ENCODE peak calls at places on chromosomes 3 and 15, in five cellular contexts. One of them, this sample, is unnamed.
A peak's percentile ranks its signal among the peaks of the same experiment; 100 is the strongest.

GRCh38 chr3:43490640-43491185 is 131.1 kb downstream of the ANO10 start:
- DNase-seq in IMR-90: no peak
- DNase-seq in tibial nerve: no peak
- DNase-seq in stomach: no peak
- DNase-seq in body of pancreas: no peak
- DNase-seq in this sample: no peak

GRCh38 chr3:193207874-193208273 is 33.1 kb upstream of the PLAAT1 start:
- DNase-seq in tibial nerve: no peak
- DNase-seq in stomach: no peak
- DNase-seq in body of pancreas: no peak
- DNase-seq in IMR-90: no peak
- DNase-seq in this sample: no peak

GRCh38 chr3:12822725-12823373 is 18.5 kb downstream of the RPL32 start:
- DNase-seq in stomach: no peak
- DNase-seq in IMR-90: peak; percentile 51
- DNase-seq in tibial nerve: no peak
- DNase-seq in body of pancreas: no peak
- DNase-seq in this sample: no peak

GRCh38 chr15:55564347-55565145 is 23.6 kb downstream of the PYGO1 start:
- DNase-seq in body of pancreas: no peak
- DNase-seq in stomach: no peak
- DNase-seq in tibial nerve: no peak
- DNase-seq in IMR-90: no peak
- DNase-seq in this sample: no peak

GRCh38 chr3:124627501-124627908 is 102.7 kb upstream of the UMPS start:
- DNase-seq in IMR-90: peak; percentile 10
- DNase-seq in body of pancreas: peak; percentile 50
- DNase-seq in tibial nerve: no peak
- DNase-seq in stomach: peak; percentile 61
- DNase-seq in this sample: no peak

GRCh38 chr3:5270656-5271055 is 83.1 kb downstream of the EDEM1 start:
- DNase-seq in tibial nerve: no peak
- DNase-seq in body of pancreas: no peak
- DNase-seq in IMR-90: no peak
- DNase-seq in stomach: no peak
- DNase-seq in this sample: no peak

GRCh38 chr3:13966302-13966701 is 86.4 kb upstream of the WNT7A start:
- DNase-seq in body of pancreas: no peak
- DNase-seq in IMR-90: no peak
- DNase-seq in tibial nerve: no peak
- DNase-seq in stomach: no peak
- DNase-seq in this sample: no peak

GRCh38 chr3:112858410-112859069 is 11.9 kb upstream of the CD200R1L start:
- DNase-seq in stomach: no peak
- DNase-seq in IMR-90: peak; percentile 10
- DNase-seq in tibial nerve: no peak
- DNase-seq in body of pancreas: no peak
- DNase-seq in this sample: no peak

GRCh38 chr3:115415246-115415645 is 208.1 kb upstream of the GAP43 start:
- DNase-seq in stomach: no peak
- DNase-seq in tibial nerve: no peak
- DNase-seq in body of pancreas: no peak
- DNase-seq in IMR-90: no peak
- DNase-seq in this sample: no peak

GRCh38 chr15:98909968-98910885 is 97.4 kb downstream of the PGPEP1L start:
- DNase-seq in tibial nerve: no peak
- DNase-seq in body of pancreas: no peak
- DNase-seq in stomach: no peak
- DNase-seq in IMR-90: no peak
- DNase-seq in this sample: no peak

GRCh38 chr3:59750391-59750790 is 700.6 kb upstream of the CFAP20DC start:
- DNase-seq in stomach: no peak
- DNase-seq in tibial nerve: no peak
- DNase-seq in IMR-90: no peak
- DNase-seq in body of pancreas: no peak
- DNase-seq in this sample: no peak

GRCh38 chr3:38095687-38096483 is 41.0 kb downstream of the ACAA1 start:
- DNase-seq in body of pancreas: no peak
- DNase-seq in tibial nerve: no peak
- DNase-seq in stomach: no peak
- DNase-seq in IMR-90: no peak
- DNase-seq in this sample: no peak

GRCh38 chr3:28347374-28348285 is 891 bp upstream of the ZCWPW2 start:
- DNase-seq in IMR-90: peak; percentile 65
- DNase-seq in body of pancreas: no peak
- DNase-seq in stomach: no peak
- DNase-seq in tibial nerve: no peak
- DNase-seq in this sample: no peak

GRCh38 chr3:100067589-100067988 is 46.7 kb downstream of the FILIP1L start:
- DNase-seq in tibial nerve: no peak
- DNase-seq in stomach: no peak
- DNase-seq in body of pancreas: no peak
- DNase-seq in IMR-90: no peak
- DNase-seq in this sample: no peak

GRCh38 chr3:195084746-195085145 is 186.2 kb downstream of the XXYLT1 start:
- DNase-seq in IMR-90: no peak
- DNase-seq in body of pancreas: no peak
- DNase-seq in tibial nerve: no peak
- DNase-seq in stomach: no peak
- DNase-seq in this sample: no peak

GRCh38 chr15:99441427-99441766 is 124.4 kb upstream of the MEF2A start:
- DNase-seq in body of pancreas: no peak
- DNase-seq in stomach: no peak
- DNase-seq in tibial nerve: no peak
- DNase-seq in IMR-90: no peak
- DNase-seq in this sample: no peak

GRCh38 chr3:8972614-8973013 is 9.3 kb upstream of the RAD18 start:
- DNase-seq in stomach: no peak
- DNase-seq in tibial nerve: no peak
- DNase-seq in body of pancreas: no peak
- DNase-seq in IMR-90: peak; percentile 47
- DNase-seq in this sample: no peak

GRCh38 chr15:74906193-74906449 is 530 bp downstream of the FAM219B start:
- DNase-seq in IMR-90: no peak
- DNase-seq in stomach: peak; percentile 31
- DNase-seq in body of pancreas: peak; percentile 50
- DNase-seq in tibial nerve: no peak
- DNase-seq in this sample: no peak

GRCh38 chr15:74904190-74904805 is 2.4 kb downstream of the FAM219B start:
- DNase-seq in stomach: no peak
- DNase-seq in tibial nerve: no peak
- DNase-seq in IMR-90: no peak
- DNase-seq in body of pancreas: no peak
- DNase-seq in this sample: no peak

GRCh38 chr15:74901612-74902063 is 5.0 kb downstream of the FAM219B start:
- DNase-seq in tibial nerve: peak; percentile 33
- DNase-seq in stomach: peak; percentile 74
- DNase-seq in IMR-90: peak; percentile 46
- DNase-seq in body of pancreas: peak; percentile 70
- DNase-seq in this sample: peak; percentile 69

GRCh38 chr15:74906450-74907276 is at the start of gene FAM219B:
- DNase-seq in body of pancreas: peak; percentile 95
- DNase-seq in tibial nerve: peak; percentile 88
- DNase-seq in IMR-90: peak; percentile 83
- DNase-seq in stomach: peak; percentile 95
- DNase-seq in this sample: peak; percentile 91

DNA sequence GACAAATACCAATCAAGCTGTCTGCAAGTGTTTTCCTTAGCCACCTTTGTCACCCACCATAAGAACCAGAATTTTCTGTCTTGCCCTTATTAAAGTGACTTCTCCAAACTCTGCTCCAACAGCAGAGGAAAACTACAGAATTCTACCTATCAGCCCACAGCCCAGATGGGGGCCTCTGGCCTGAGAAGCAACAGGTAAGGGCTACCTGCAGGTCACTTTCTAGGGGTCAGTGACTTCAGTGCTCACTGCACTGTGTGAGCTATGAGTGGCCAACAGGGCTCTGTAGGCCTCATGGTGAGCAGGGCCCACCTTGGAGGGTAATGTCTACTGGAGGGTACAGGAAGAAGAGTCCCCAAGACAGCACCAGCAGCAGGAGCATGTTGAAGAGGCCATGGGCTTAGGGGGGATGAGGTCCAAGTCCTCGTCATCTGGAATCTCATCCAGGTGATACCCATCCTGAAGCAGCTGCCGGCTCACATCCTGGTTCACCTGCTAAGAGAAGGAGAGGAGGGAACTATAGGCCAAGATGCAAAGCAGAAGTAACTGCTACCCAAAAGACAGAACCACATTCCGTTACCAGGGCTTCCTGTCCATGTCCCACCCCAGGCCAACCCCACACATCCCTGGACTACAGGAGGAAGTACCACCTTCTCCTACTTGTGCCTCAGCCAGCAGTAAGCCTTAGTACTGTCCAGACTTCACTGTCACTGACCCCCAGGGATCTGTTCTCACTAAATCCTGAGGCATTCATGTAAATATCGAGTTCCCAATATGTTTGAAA is 4.2 kb downstream of the FAM219B start:
- DNase-seq in body of pancreas: no peak
- DNase-seq in tibial nerve: no peak
- DNase-seq in IMR-90: no peak
- DNase-seq in stomach: no peak
- DNase-seq in this sample: no peak
- H3K36me3 ChIP-seq in body of pancreas: peaks cover 1% of the 10 kb centered on the region
- H3K36me3 ChIP-seq in tibial nerve: no peaks in the 10 kb centered on the region
- H3K36me3 ChIP-seq in IMR-90: peaks cover 46% of the 10 kb centered on the region
- H3K36me3 ChIP-seq in stomach: peaks cover 67% of the 10 kb centered on the region
- H3K36me3 ChIP-seq in this sample: no peaks in the 10 kb centered on the region

GRCh38 chr15:51751687-51752683 is 588 bp downstream of the TMOD2 start:
- DNase-seq in IMR-90: peak; percentile 34
- DNase-seq in tibial nerve: no peak
- DNase-seq in stomach: peak; percentile 33
- DNase-seq in body of pancreas: peak; percentile 47
- DNase-seq in this sample: peak; percentile 47

GRCh38 chr15:51752918-51753317 is 1.5 kb downstream of the TMOD2 start:
- DNase-seq in stomach: no peak
- DNase-seq in IMR-90: no peak
- DNase-seq in tibial nerve: no peak
- DNase-seq in body of pancreas: no peak
- DNase-seq in this sample: no peak

GRCh38 chr15:51749307-51749706 is 2.1 kb upstream of the TMOD2 start:
- DNase-seq in stomach: no peak
- DNase-seq in body of pancreas: no peak
- DNase-seq in IMR-90: no peak
- DNase-seq in tibial nerve: no peak
- DNase-seq in this sample: no peak

GRCh38 chr15:51750186-51750585 is 1.2 kb upstream of the TMOD2 start:
- DNase-seq in body of pancreas: no peak
- DNase-seq in tibial nerve: no peak
- DNase-seq in stomach: no peak
- DNase-seq in IMR-90: no peak
- DNase-seq in this sample: no peak

DNA sequence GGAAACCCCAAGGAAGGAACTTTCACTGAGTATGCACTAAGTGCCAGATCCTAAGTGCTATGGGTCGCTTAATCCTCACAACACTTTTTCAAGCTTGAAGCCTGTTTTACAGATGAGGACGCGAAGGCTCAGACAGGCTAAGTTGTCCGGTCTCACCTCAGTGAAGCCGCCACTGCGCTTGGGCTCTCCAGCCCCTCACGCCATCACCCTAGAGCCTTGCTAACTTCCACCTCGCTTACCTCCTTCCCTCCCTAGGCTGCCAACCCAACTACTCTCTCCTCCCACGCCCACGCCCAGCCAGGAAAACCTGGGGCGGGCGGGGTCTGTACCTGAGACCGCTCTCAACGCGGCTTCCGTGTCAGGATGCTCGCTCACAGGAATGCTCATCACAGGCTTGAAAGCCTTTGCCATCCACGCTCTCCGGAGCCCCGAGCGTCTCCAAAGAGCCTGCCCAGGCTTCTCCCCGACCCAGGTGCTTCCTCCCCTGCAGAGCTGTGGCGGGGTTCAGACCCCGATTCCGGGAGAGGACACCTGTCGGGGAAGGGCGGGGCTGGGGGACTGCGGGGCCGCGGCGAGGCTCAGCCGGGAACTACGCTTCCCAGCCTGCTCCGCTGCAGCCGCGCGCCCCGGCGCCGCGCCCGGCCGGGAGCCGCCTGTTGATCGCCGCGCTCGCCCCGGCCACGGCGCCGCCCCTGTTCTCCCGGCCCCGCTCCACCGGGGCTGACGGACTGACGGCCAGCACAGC is at the start of gene TMOD2:
- DNase-seq in IMR-90: peak; percentile 26
- DNase-seq in stomach: peak; percentile 53
- DNase-seq in body of pancreas: peak; percentile 62
- DNase-seq in tibial nerve: no peak
- DNase-seq in this sample: peak; percentile 33
- TF ChIP-seq POLR2A in IMR-90: no peak
- TF ChIP-seq POLR2A in stomach: no peak
- TF ChIP-seq POLR2A in body of pancreas: no peak
- TF ChIP-seq POLR2A in tibial nerve: no peak
- TF ChIP-seq POLR2A in this sample: no peak

GRCh38 chr3:183782576-183782975 is 42.8 kb downstream of the MAP6D1 start:
- DNase-seq in IMR-90: no peak
- DNase-seq in body of pancreas: no peak
- DNase-seq in tibial nerve: no peak
- DNase-seq in stomach: no peak
- DNase-seq in this sample: no peak

GRCh38 chr3:183777016-183777618 is 48.3 kb downstream of the MAP6D1 start:
- DNase-seq in IMR-90: no peak
- DNase-seq in stomach: no peak
- DNase-seq in body of pancreas: no peak
- DNase-seq in tibial nerve: no peak
- DNase-seq in this sample: no peak

GRCh38 chr3:183775781-183776180 is 49.6 kb downstream of the MAP6D1 start:
- DNase-seq in tibial nerve: no peak
- DNase-seq in stomach: no peak
- DNase-seq in IMR-90: no peak
- DNase-seq in body of pancreas: no peak
- DNase-seq in this sample: no peak

GRCh38 chr3:183781246-183781645 is 44.1 kb downstream of the MAP6D1 start:
- DNase-seq in tibial nerve: no peak
- DNase-seq in body of pancreas: no peak
- DNase-seq in stomach: no peak
- DNase-seq in IMR-90: no peak
- DNase-seq in this sample: no peak

GRCh38 chr3:183779896-183780450 is 45.4 kb downstream of the MAP6D1 start:
- DNase-seq in tibial nerve: no peak
- DNase-seq in IMR-90: peak; percentile 9
- DNase-seq in stomach: no peak
- DNase-seq in body of pancreas: no peak
- DNase-seq in this sample: no peak
- H3K36me3 ChIP-seq in tibial nerve: no peaks in the 10 kb centered on the region
- H3K36me3 ChIP-seq in IMR-90: peaks cover 48% of the 10 kb centered on the region
- H3K36me3 ChIP-seq in stomach: peaks cover 98% of the 10 kb centered on the region
- H3K36me3 ChIP-seq in body of pancreas: peaks cover 13% of the 10 kb centered on the region
- H3K36me3 ChIP-seq in this sample: no peaks in the 10 kb centered on the region

DNA sequence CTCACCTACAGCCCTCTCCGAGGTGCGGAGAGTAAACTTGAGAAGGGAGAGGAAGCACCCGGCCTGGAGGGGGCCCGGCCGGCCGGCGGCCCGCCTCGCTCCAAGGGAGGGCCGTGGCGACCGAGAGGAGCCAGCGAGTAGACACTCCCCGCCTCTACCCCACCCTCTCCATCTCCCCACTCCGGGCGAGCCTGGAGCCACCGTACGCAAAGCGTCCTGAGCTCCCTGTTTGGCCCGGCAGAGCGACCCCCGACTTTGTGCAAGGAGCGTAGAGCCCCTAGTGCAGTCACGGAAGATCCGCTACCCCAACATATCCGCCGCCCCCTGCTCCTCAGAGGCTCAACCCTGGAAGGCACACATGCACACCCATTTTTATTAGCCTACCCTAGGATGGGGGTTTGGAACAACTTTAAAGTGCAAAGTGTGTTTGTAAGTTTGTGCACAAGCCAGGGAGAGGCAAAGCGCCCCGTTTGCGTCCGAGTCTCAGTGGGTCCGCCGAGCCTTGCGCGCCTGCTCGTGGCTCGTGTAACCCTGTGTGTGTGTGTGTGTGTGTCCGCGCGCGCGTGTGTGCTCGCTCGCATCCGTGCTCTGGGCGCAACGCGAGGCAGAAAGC is 508 bp upstream of the SMAD6 start:
- DNase-seq in stomach: peak; percentile 33
- DNase-seq in tibial nerve: no peak
- DNase-seq in IMR-90: no peak
- DNase-seq in body of pancreas: peak; percentile 45
- DNase-seq in this sample: peak; percentile 73
- TF ChIP-seq POLR2A in stomach: no peak
- TF ChIP-seq POLR2A in tibial nerve: no peak
- TF ChIP-seq POLR2A in IMR-90: no peak
- TF ChIP-seq POLR2A in body of pancreas: no peak
- TF ChIP-seq POLR2A in this sample: no peak

This sample was measured in ovary.